ENCODE peak calls at places on chromosomes 12 and 14, in nine cellular contexts. One of them, this sample, is unnamed.
A peak's percentile ranks its signal among the peaks of the same experiment; 100 is the strongest.

GRCh38 chr12:7155471-7156034 is 25.4 kb downstream of the CLSTN3 start:
- DNase-seq in tibial nerve: no peak
- DNase-seq in prostate gland: peak; percentile 67
- DNase-seq in HCT116: no peak
- DNase-seq in right lobe of liver: peak; percentile 67
- DNase-seq in esophagus muscularis mucosa: no peak
- DNase-seq in uterus: no peak
- DNase-seq in A549: no peak
- DNase-seq in body of pancreas: peak; percentile 45
- DNase-seq in this sample: no peak

GRCh38 chr12:69779928-69780327 is 41.3 kb downstream of the RAB3IP start:
- DNase-seq in right lobe of liver: no peak
- DNase-seq in prostate gland: no peak
- DNase-seq in tibial nerve: no peak
- DNase-seq in HCT116: peak; percentile 27
- DNase-seq in body of pancreas: no peak
- DNase-seq in esophagus muscularis mucosa: no peak
- DNase-seq in uterus: no peak
- DNase-seq in A549: peak; percentile 30
- DNase-seq in this sample: no peak

GRCh38 chr12:38544357-38545066 is 227.9 kb downstream of the ALG10B start:
- DNase-seq in A549: no peak
- DNase-seq in prostate gland: no peak
- DNase-seq in esophagus muscularis mucosa: no peak
- DNase-seq in tibial nerve: no peak
- DNase-seq in right lobe of liver: no peak
- DNase-seq in HCT116: no peak
- DNase-seq in uterus: no peak
- DNase-seq in body of pancreas: no peak
- DNase-seq in this sample: no peak

GRCh38 chr12:109737631-109738030 is 24.0 kb downstream of the FAM222A start:
- DNase-seq in prostate gland: no peak
- DNase-seq in esophagus muscularis mucosa: no peak
- DNase-seq in body of pancreas: peak; percentile 27
- DNase-seq in A549: no peak
- DNase-seq in tibial nerve: no peak
- DNase-seq in HCT116: no peak
- DNase-seq in right lobe of liver: peak; percentile 16
- DNase-seq in uterus: no peak
- DNase-seq in this sample: no peak

GRCh38 chr12:111440152-111440551 is 34.4 kb downstream of the SH2B3 start:
- DNase-seq in tibial nerve: no peak
- DNase-seq in body of pancreas: no peak
- DNase-seq in prostate gland: no peak
- DNase-seq in A549: no peak
- DNase-seq in HCT116: no peak
- DNase-seq in uterus: no peak
- DNase-seq in right lobe of liver: no peak
- DNase-seq in esophagus muscularis mucosa: no peak
- DNase-seq in this sample: no peak

GRCh38 chr14:22892488-22892887 is 9.5 kb downstream of the REM2 start:
- DNase-seq in right lobe of liver: no peak
- DNase-seq in uterus: no peak
- DNase-seq in esophagus muscularis mucosa: no peak
- DNase-seq in prostate gland: no peak
- DNase-seq in body of pancreas: no peak
- DNase-seq in tibial nerve: no peak
- DNase-seq in A549: no peak
- DNase-seq in HCT116: no peak
- DNase-seq in this sample: no peak

GRCh38 chr14:95048771-95049312 is 108.5 kb downstream of the DICER1 start:
- DNase-seq in HCT116: no peak
- DNase-seq in right lobe of liver: no peak
- DNase-seq in A549: no peak
- DNase-seq in prostate gland: no peak
- DNase-seq in uterus: peak; percentile 6
- DNase-seq in body of pancreas: no peak
- DNase-seq in tibial nerve: no peak
- DNase-seq in esophagus muscularis mucosa: no peak
- DNase-seq in this sample: no peak

GRCh38 chr14:51643137-51643536 is 8.6 kb upstream of the FRMD6 start:
- DNase-seq in uterus: no peak
- DNase-seq in prostate gland: no peak
- DNase-seq in esophagus muscularis mucosa: no peak
- DNase-seq in HCT116: no peak
- DNase-seq in tibial nerve: no peak
- DNase-seq in right lobe of liver: no peak
- DNase-seq in A549: no peak
- DNase-seq in body of pancreas: no peak
- DNase-seq in this sample: no peak

GRCh38 chr12:109544955-109545531 is 28.3 kb downstream of the MMAB start:
- DNase-seq in A549: no peak
- DNase-seq in body of pancreas: no peak
- DNase-seq in HCT116: no peak
- DNase-seq in prostate gland: no peak
- DNase-seq in right lobe of liver: no peak
- DNase-seq in uterus: no peak
- DNase-seq in tibial nerve: no peak
- DNase-seq in esophagus muscularis mucosa: no peak
- DNase-seq in this sample: no peak

DNA sequence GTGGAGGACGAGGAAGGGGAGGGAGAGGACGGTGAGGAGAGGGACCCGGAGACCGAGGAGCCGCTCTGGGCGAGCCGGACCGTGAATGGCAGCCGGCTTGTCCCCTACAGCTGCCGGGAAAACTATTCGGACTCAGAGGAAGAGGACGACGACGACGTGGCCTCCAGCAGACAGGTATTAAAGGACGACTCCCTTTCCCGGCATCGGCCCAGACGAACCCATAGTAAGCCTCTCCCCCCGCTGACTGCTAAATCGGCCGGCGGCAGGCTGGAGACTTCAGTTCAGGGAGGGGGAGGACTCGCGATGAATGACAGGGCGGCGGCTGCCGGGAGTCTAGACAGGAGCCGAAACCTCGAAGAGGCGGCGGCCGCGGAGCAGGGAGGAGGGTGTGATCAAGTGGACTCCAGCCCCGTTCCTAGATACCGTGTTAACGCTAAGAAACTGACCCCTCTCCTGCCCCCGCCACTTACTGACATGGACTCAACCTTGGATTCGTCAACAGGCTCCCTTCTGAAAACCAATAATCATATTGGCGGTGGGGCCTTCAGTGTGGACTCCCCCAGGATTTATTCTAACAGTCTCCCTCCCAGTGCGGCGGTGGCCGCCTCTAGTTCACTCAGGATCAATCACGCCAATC is 980 bp downstream of the LEMD3 start:
- DNase-seq in uterus: peak; percentile 43
- DNase-seq in esophagus muscularis mucosa: peak; percentile 92
- DNase-seq in prostate gland: peak; percentile 36
- DNase-seq in body of pancreas: peak; percentile 45
- DNase-seq in tibial nerve: peak; percentile 36
- DNase-seq in A549: peak; percentile 35
- DNase-seq in right lobe of liver: peak; percentile 77
- DNase-seq in HCT116: peak; percentile 28
- DNase-seq in this sample: no peak
- H3K27ac ChIP-seq in uterus: peak overlapping the region; percentile 97
- H3K27ac ChIP-seq in esophagus muscularis mucosa: peak overlapping the region; percentile 92
- H3K27ac ChIP-seq in prostate gland: peak overlapping the region; percentile 86
- H3K27ac ChIP-seq in body of pancreas: peak overlapping the region; percentile 98
- H3K27ac ChIP-seq in tibial nerve: peak overlapping the region; percentile 95
- H3K27ac ChIP-seq in A549: peak overlapping the region; percentile 95
- H3K27ac ChIP-seq in right lobe of liver: peak overlapping the region; percentile 94
- H3K27ac ChIP-seq in HCT116: peak overlapping the region; percentile 80
- H3K27ac ChIP-seq in this sample: peak overlapping the region; percentile 92

GRCh38 chr14:87994974-87995373 is 2.0 kb upstream of the GALC start:
- DNase-seq in HCT116: no peak
- DNase-seq in A549: no peak
- DNase-seq in prostate gland: no peak
- DNase-seq in right lobe of liver: no peak
- DNase-seq in esophagus muscularis mucosa: no peak
- DNase-seq in tibial nerve: no peak
- DNase-seq in uterus: no peak
- DNase-seq in body of pancreas: no peak
- DNase-seq in this sample: no peak

GRCh38 chr14:87990687-87991086 is 2.3 kb downstream of the GALC start:
- DNase-seq in prostate gland: no peak
- DNase-seq in esophagus muscularis mucosa: no peak
- DNase-seq in A549: no peak
- DNase-seq in right lobe of liver: no peak
- DNase-seq in uterus: no peak
- DNase-seq in HCT116: no peak
- DNase-seq in body of pancreas: no peak
- DNase-seq in tibial nerve: no peak
- DNase-seq in this sample: no peak

GRCh38 chr14:87993485-87993809 is 465 bp upstream of the GALC start:
- DNase-seq in prostate gland: no peak
- DNase-seq in A549: no peak
- DNase-seq in esophagus muscularis mucosa: no peak
- DNase-seq in uterus: no peak
- DNase-seq in tibial nerve: no peak
- DNase-seq in HCT116: no peak
- DNase-seq in right lobe of liver: no peak
- DNase-seq in body of pancreas: no peak
- DNase-seq in this sample: no peak

GRCh38 chr14:87992349-87992719 is 648 bp downstream of the GALC start:
- DNase-seq in body of pancreas: no peak
- DNase-seq in prostate gland: no peak
- DNase-seq in HCT116: no peak
- DNase-seq in uterus: peak; percentile 19
- DNase-seq in tibial nerve: no peak
- DNase-seq in A549: no peak
- DNase-seq in esophagus muscularis mucosa: no peak
- DNase-seq in right lobe of liver: no peak
- DNase-seq in this sample: no peak

DNA sequence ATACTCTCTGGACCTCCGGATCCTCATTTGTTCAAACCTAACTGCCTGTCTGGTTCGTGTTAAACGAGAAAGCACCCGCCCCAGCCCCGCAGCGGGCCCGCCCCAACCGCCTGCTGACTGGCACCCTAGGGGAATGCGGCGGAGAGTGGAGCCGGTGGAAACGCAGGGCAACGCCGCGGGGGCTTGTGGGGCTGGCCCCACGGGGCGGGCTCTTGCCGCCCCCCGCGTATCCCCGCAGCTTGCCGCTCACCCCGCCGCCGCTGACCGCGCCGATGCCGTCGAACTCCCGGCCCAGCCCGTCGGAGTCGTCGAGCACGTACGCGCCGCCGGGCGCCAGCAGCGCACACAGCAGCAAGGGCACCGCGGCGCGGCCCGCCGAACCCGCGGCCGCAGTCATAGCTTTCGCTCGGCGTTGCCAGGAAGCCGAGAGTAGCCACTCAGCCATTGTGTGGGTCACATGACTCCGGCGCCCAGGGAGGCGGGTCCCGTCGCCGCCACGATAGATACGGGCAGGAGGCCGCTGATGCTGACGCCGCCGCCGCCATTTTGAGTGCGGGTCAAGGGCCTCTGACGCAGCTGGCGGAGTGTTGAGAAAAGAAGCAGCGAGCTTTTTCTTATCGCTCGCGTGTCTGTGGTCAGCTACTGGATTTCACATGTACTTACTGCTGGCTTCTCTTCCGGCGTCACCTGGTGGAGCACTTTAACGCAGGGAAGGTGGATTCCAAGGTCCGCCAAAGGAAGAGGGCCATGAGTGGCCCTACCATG is at the start of gene GALC:
- DNase-seq in prostate gland: peak; percentile 92
- DNase-seq in HCT116: no peak
- DNase-seq in body of pancreas: peak; percentile 94
- DNase-seq in uterus: peak; percentile 94
- DNase-seq in esophagus muscularis mucosa: peak; percentile 99
- DNase-seq in right lobe of liver: peak; percentile 96
- DNase-seq in tibial nerve: peak; percentile 92
- DNase-seq in A549: peak; percentile 73
- DNase-seq in this sample: peak; percentile 79
- TF ChIP-seq POLR2A in prostate gland: peak; percentile 62
- TF ChIP-seq POLR2A in HCT116: no peak
- TF ChIP-seq POLR2A in body of pancreas: peak; percentile 66
- TF ChIP-seq POLR2A in uterus: peak; percentile 52
- TF ChIP-seq POLR2A in esophagus muscularis mucosa: no peak
- TF ChIP-seq POLR2A in right lobe of liver: peak; percentile 72
- TF ChIP-seq POLR2A in tibial nerve: peak; percentile 66
- TF ChIP-seq POLR2A in A549: peak; percentile 65
- TF ChIP-seq POLR2A in this sample: peak; percentile 9

GRCh38 chr12:96424601-96425000 is 24.4 kb upstream of the CDK17 start:
- DNase-seq in prostate gland: no peak
- DNase-seq in right lobe of liver: no peak
- DNase-seq in body of pancreas: no peak
- DNase-seq in A549: no peak
- DNase-seq in uterus: no peak
- DNase-seq in HCT116: no peak
- DNase-seq in tibial nerve: no peak
- DNase-seq in esophagus muscularis mucosa: no peak
- DNase-seq in this sample: no peak
- H3K27ac ChIP-seq in prostate gland: no peak overlapping the region
- H3K27ac ChIP-seq in right lobe of liver: no peak overlapping the region
- H3K27ac ChIP-seq in body of pancreas: no peak overlapping the region
- H3K27ac ChIP-seq in A549: peak overlapping the region; percentile 83
- H3K27ac ChIP-seq in uterus: peak overlapping the region; percentile 91
- H3K27ac ChIP-seq in HCT116: no peak overlapping the region
- H3K27ac ChIP-seq in tibial nerve: no peak overlapping the region
- H3K27ac ChIP-seq in esophagus muscularis mucosa: no peak overlapping the region
- H3K27ac ChIP-seq in this sample: no peak overlapping the region

GRCh38 chr12:17062296-17063061 is 456.5 kb upstream of the LMO3 start:
- DNase-seq in esophagus muscularis mucosa: no peak
- DNase-seq in right lobe of liver: no peak
- DNase-seq in body of pancreas: no peak
- DNase-seq in tibial nerve: no peak
- DNase-seq in prostate gland: no peak
- DNase-seq in A549: no peak
- DNase-seq in uterus: no peak
- DNase-seq in HCT116: no peak
- DNase-seq in this sample: no peak
- TF ChIP-seq POLR2A in esophagus muscularis mucosa: no peak
- TF ChIP-seq POLR2A in right lobe of liver: no peak
- TF ChIP-seq POLR2A in body of pancreas: no peak
- TF ChIP-seq POLR2A in tibial nerve: no peak
- TF ChIP-seq POLR2A in prostate gland: no peak
- TF ChIP-seq POLR2A in A549: no peak
- TF ChIP-seq POLR2A in uterus: no peak
- TF ChIP-seq POLR2A in HCT116: no peak
- TF ChIP-seq POLR2A in this sample: no peak